ENCODE peak calls at places on chromosomes 12 and 14, in four cellular contexts. K is K562, I is HCT116, Y is H1. B is an unnamed sample.

GRCh38 chr14:89093083-89093482 is 268.6 kb downstream of the TTC8 start:
- DNase-seq in K (no peak), I (no peak), Y (no peak), B (no peak)

GRCh38 chr12:19959353-19959752 is 409.0 kb upstream of the PDE3A start:
- DNase-seq in K (no peak), I (no peak), Y (no peak), B (no peak)

GRCh38 chr12:96020314-96021003 is 14.9 kb downstream of the LTA4H start:
- DNase-seq in K (no peak), I (no peak), Y (no peak), B (peak; percentile 19)

GRCh38 chr12:57099766-57100165 is 10.9 kb downstream of the NAB2 start:
- DNase-seq in K (no peak), I (no peak), Y (no peak), B (no peak)

GRCh38 chr12:26691234-26691970 is 141.6 kb downstream of the ITPR2 start:
- DNase-seq in K (peak; percentile 43), I (peak; percentile 81), Y (peak; percentile 51), B (no peak)

GRCh38 chr14:69291891-69292586 is 32.1 kb downstream of the GALNT16 start:
- DNase-seq in K (no peak), I (no peak), Y (no peak), B (no peak)

GRCh38 chr12:109987615-109988014 is 8.6 kb downstream of the GIT2 start:
- DNase-seq in K (no peak), I (no peak), Y (no peak), B (no peak)

GRCh38 chr12:12505544-12506501 is 56.8 kb downstream of the DUSP16 start:
- DNase-seq in K (peak; percentile 21), I (no peak), Y (no peak), B (peak; percentile 94)

GRCh38 chr14:23186913-23187654 is 3.6 kb upstream of the SLC7A8 start:
- DNase-seq in K (peak; percentile 69), I (peak; percentile 64), Y (no peak), B (peak; percentile 5)

GRCh38 chr12:111268738-111269572 is 99.9 kb downstream of the PHETA1 start:
- DNase-seq in K (peak; percentile 60), I (peak; percentile 6), Y (no peak), B (no peak)

GRCh38 chr12:104482748-104483147 is 26.0 kb downstream of the CHST11 start:
- DNase-seq in K (no peak), I (no peak), Y (no peak), B (no peak)

GRCh38 chr12:2834581-2835491 is at the start of gene NRIP2:
- DNase-seq in K (no peak), I (no peak), Y (no peak), B (no peak)

GRCh38 chr14:66380143-66380542 is 106.0 kb upstream of the CCDC196 start:
- DNase-seq in K (no peak), I (no peak), Y (no peak), B (no peak)

GRCh38 chr12:63862187-63863107 is 17.9 kb downstream of the SRGAP1 start:
- DNase-seq in K (no peak), I (peak; percentile 54), Y (no peak), B (no peak)

GRCh38 chr14:67221248-67221981 is 19.8 kb upstream of the PALS1 start:
- DNase-seq in K (no peak), I (peak; percentile 6), Y (no peak), B (no peak)

GRCh38 chr12:120316798-120317257 is 10.8 kb downstream of the PLA2G1B start:
- DNase-seq in K (peak; percentile 24), I (no peak), Y (no peak), B (no peak)

GRCh38 chr14:70731447-70732239 is 77.7 kb downstream of the MAP3K9 start:
- DNase-seq in K (no peak), I (no peak), Y (no peak), B (no peak)

GRCh38 chr14:100362311-100362927 is 39.3 kb downstream of the SLC25A47 start:
- DNase-seq in K (no peak), I (no peak), Y (no peak), B (no peak)

GRCh38 chr14:63896278-63896720 is 43.5 kb downstream of the SYNE2 start:
- DNase-seq in K (no peak), I (peak; percentile 12), Y (no peak), B (no peak)

GRCh38 chr12:93497456-93497855 is 30.1 kb downstream of the MRPL42 start:
- DNase-seq in K (no peak), I (no peak), Y (no peak), B (no peak)

GRCh38 chr12:116495260-116495659 is 63.9 kb upstream of the MAP1LC3B2 start:
- DNase-seq in K (no peak), I (peak; percentile 94), Y (no peak), B (no peak)

GRCh38 chr12:87127272-87127671 is 871.1 kb upstream of the MGAT4C start:
- DNase-seq in K (no peak), I (no peak), Y (no peak), B (no peak)

GRCh38 chr12:119061208-119061796 is 80.0 kb downstream of the SRRM4 start:
- DNase-seq in K (peak; percentile 41), I (no peak), Y (peak; percentile 46), B (no peak)

GRCh38 chr12:19234171-19234704 is 104.7 kb downstream of the PLEKHA5 start:
- DNase-seq in K (no peak), I (no peak), Y (no peak), B (no peak)

GRCh38 chr14:101068958-101069549 is 165.5 kb upstream of the RTL1 start:
- DNase-seq in K (no peak), I (no peak), Y (no peak), B (no peak)

GRCh38 chr14:23090254-23090636 is 4.7 kb downstream of the ACIN1 start:
- DNase-seq in K (no peak), I (no peak), Y (no peak), B (no peak)

GRCh38 chr14:88270781-88271180 is 52.3 kb downstream of the KCNK10 start:
- DNase-seq in K (no peak), I (no peak), Y (peak; percentile 19), B (no peak)

GRCh38 chr12:58067610-58068387 is 126.4 kb downstream of the ATP23 start:
- DNase-seq in K (no peak), I (no peak), Y (no peak), B (no peak)

GRCh38 chr12:92927055-92927435 is 2.0 kb downstream of the EEA1 start:
- DNase-seq in K (no peak), I (no peak), Y (no peak), B (peak; percentile 44)

GRCh38 chr14:24079521-24080141 is 8.3 kb downstream of the CPNE6 start:
- DNase-seq in K (no peak), I (no peak), Y (no peak), B (no peak)

GRCh38 chr14:99508896-99509629 is 27.9 kb downstream of the CCNK start:
- DNase-seq in K (no peak), I (no peak), Y (no peak), B (no peak)

GRCh38 chr12:50061946-50062725 is 4.7 kb downstream of the ASIC1 start:
- DNase-seq in K (no peak), I (no peak), Y (no peak), B (no peak)

GRCh38 chr14:77248666-77249065 is 22.3 kb downstream of the NGB start:
- DNase-seq in K (no peak), I (no peak), Y (no peak), B (no peak)

GRCh38 chr12:49542592-49543160 is 3.8 kb downstream of the KCNH3 start:
- DNase-seq in K (no peak), I (no peak), Y (no peak), B (no peak)

GRCh38 chr12:127293507-127294310 is 973.3 kb upstream of the TMEM132C start:
- DNase-seq in K (peak; percentile 64), I (peak; percentile 50), Y (peak; percentile 44), B (no peak)

GRCh38 chr12:95543305-95543704 is 8.0 kb downstream of the USP44 start:
- DNase-seq in K (no peak), I (no peak), Y (no peak), B (no peak)

GRCh38 chr14:84390010-84390409 is 1139.9 kb upstream of the FLRT2 start:
- DNase-seq in K (no peak), I (no peak), Y (no peak), B (no peak)

GRCh38 chr12:70497508-70497907 is 131.4 kb downstream of the KCNMB4 start:
- DNase-seq in K (no peak), I (no peak), Y (no peak), B (no peak)
- TF ChIP-seq CTCF in K (no peak), I (no peak), Y (no peak), B (no peak)

GRCh38 chr14:81677736-81678135 is 144.1 kb upstream of the SEL1L start:
- DNase-seq in K (no peak), I (no peak), Y (no peak), B (no peak)
- TF ChIP-seq EGR1 in K (no peak), I (no peak), Y (no peak), B (no peak)

GRCh38 chr12:6313326-6313940 is 3.0 kb downstream of the PLEKHG6 start:
- DNase-seq in K (no peak), I (no peak), Y (no peak), B (no peak)
- TF ChIP-seq CTCF in K (no peak), I (no peak), Y (no peak), B (no peak)

GRCh38 chr14:51596473-51596870 is 55.2 kb upstream of the FRMD6 start:
- DNase-seq in K (no peak), I (no peak), Y (no peak), B (no peak)
- TF ChIP-seq EGR1 in K (no peak), I (no peak), Y (no peak), B (no peak)

GRCh38 chr12:15931590-15932053 is 20.5 kb downstream of the DERA start:
- DNase-seq in K (no peak), I (no peak), Y (no peak), B (peak; percentile 64)
- TF ChIP-seq CTCF in K (no peak), I (peak; percentile 35), Y (peak; percentile 29), B (peak; percentile 28)

DNA sequence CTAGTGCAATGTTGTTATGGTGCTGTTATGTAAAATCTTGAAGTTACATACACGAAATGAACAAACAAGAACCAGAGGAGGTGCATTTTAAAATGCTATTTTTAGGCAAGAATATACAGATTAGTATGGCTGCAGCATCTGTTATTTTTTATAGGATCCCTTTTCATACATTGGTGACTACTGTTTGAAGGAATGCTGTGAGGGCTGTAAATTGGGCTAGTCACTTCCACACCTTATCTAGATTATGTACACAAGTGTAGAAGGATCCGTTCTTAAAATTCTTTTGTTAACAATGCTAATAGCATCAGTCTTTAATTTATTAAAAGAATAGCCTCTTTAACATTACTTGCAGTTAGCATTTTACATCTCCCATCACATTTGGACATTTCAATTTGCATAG is 284.3 kb upstream of the MDGA2 start:
- DNase-seq in K (no peak), I (no peak), Y (no peak), B (no peak)
- TF ChIP-seq EGR1 in K (no peak), I (no peak), Y (no peak), B (no peak)

GRCh38 chr12:78086553-78087362 is 256.1 kb downstream of the NAV3 start:
- DNase-seq in K (no peak), I (no peak), Y (no peak), B (no peak)
- TF ChIP-seq CTCF in K (no peak), I (peak; percentile 31), Y (no peak), B (no peak)

B was measured in GM12878.